ENCODE peak calls at places on chromosomes 13 and 19, in six cellular contexts. Z is Kasumi-1; C is activated CD4-positive, alpha-beta T cell treated with anti-CD3 and anti-CD28 coated beads for 48 hours; K is astrocyte of the spinal cord; D is GM19239; P is type B pancreatic cell. Y is an unnamed sample.

GRCh38 chr13:99185606-99186005 is 15.0 kb upstream of the UBAC2 start:
- DNase-seq in P (no peak), C (no peak), D (no peak), Z (no peak), K (no peak), Y (no peak)

GRCh38 chr19:2616741-2617392 is 85.6 kb downstream of the GNG7 start:
- DNase-seq in K (no peak), C (peak), D (no peak), Z (peak), P (no peak), Y (no peak)

GRCh38 chr13:75430618-75431209 is 51.3 kb downstream of the TBC1D4 start:
- DNase-seq in D (no peak), P (no peak), Z (no peak), K (no peak), C (no peak), Y (no peak)

GRCh38 chr13:98751397-98752110 is 918 bp downstream of the SLC15A1 start:
- DNase-seq in Z (no peak), K (peak), P (no peak), C (no peak), D (no peak), Y (no peak)

GRCh38 chr19:42479736-42480135 is 37.0 kb upstream of the CXCL17 start:
- DNase-seq in D (no peak), Z (no peak), C (no peak), K (no peak), P (no peak), Y (no peak)

GRCh38 chr19:3575260-3575741 is 2.6 kb downstream of the HMG20B start:
- DNase-seq in K (peak), D (no peak), P (no peak), Z (peak), C (peak), Y (no peak)

GRCh38 chr19:49553451-49554271 is 25.9 kb downstream of the RCN3 start:
- DNase-seq in Z (no peak), K (peak), P (no peak), C (peak), D (no peak), Y (no peak)

GRCh38 chr19:27652796-27653195 is 1560.2 kb downstream of the UQCRFS1 start:
- DNase-seq in Z (no peak), C (no peak), D (no peak), K (no peak), P (no peak), Y (no peak)

GRCh38 chr19:11159598-11160001 is 4.0 kb upstream of the SPC24 start:
- DNase-seq in P (no peak), C (no peak), K (no peak), Z (no peak), D (no peak), Y (no peak)

GRCh38 chr13:79455331-79455730 is 25.6 kb upstream of the NDFIP2 start:
- DNase-seq in P (no peak), C (no peak), Z (no peak), K (no peak), D (no peak), Y (no peak)

GRCh38 chr19:40139533-40140287 is 49.0 kb upstream of the ZNF780A start:
- DNase-seq in C (no peak), K (peak), Z (peak), P (no peak), D (no peak), Y (no peak)

GRCh38 chr13:113749507-113749906 is 9.5 kb upstream of the TMEM255B start:
- DNase-seq in C (no peak), Z (no peak), D (no peak), P (no peak), K (no peak), Y (no peak)

GRCh38 chr13:59047546-59047945 is 1116.2 kb downstream of the DIAPH3 start:
- DNase-seq in D (no peak), Z (no peak), C (no peak), K (no peak), P (no peak), Y (no peak)

GRCh38 chr13:46850214-46850613 is 46.6 kb downstream of the HTR2A start:
- DNase-seq in D (no peak), K (no peak), Z (no peak), P (no peak), C (no peak), Y (no peak)

GRCh38 chr13:112626761-112627160 is 38.8 kb upstream of the TUBGCP3 start:
- DNase-seq in D (no peak), K (no peak), Z (no peak), P (no peak), C (no peak), Y (no peak)

GRCh38 chr13:106990594-106990993 is 422.7 kb upstream of the ARGLU1 start:
- DNase-seq in D (no peak), K (no peak), P (no peak), C (no peak), Z (no peak), Y (no peak)

GRCh38 chr19:17312481-17313113 is 3.2 kb downstream of the DDA1 start:
- DNase-seq in Z (no peak), D (no peak), C (no peak), K (no peak), P (no peak), Y (no peak)

GRCh38 chr19:48540110-48540509 is 11.9 kb upstream of the SULT2B1 start:
- DNase-seq in Z (no peak), C (no peak), P (no peak), D (no peak), K (no peak), Y (no peak)

GRCh38 chr19:33747273-33747672 is 49.4 kb upstream of the KCTD15 start:
- DNase-seq in Z (no peak), P (no peak), C (no peak), D (no peak), K (no peak), Y (no peak)

GRCh38 chr19:40565910-40566495 is 10.7 kb upstream of the SHKBP1 start:
- DNase-seq in K (no peak), P (no peak), D (no peak), C (no peak), Z (no peak), Y (no peak)

GRCh38 chr19:50330365-50331078 is 1.3 kb upstream of the KCNC3 start:
- DNase-seq in D (no peak), P (peak), Z (peak), C (peak), K (no peak), Y (peak)

GRCh38 chr13:79491715-79492114 is 10.8 kb downstream of the NDFIP2 start:
- DNase-seq in D (no peak), C (no peak), P (no peak), K (peak), Z (no peak), Y (no peak)

GRCh38 chr13:100707818-100708740 is 33.5 kb upstream of the TMTC4 start:
- DNase-seq in Z (no peak), C (peak), D (no peak), P (no peak), K (peak), Y (no peak)

GRCh38 chr13:32881074-32881791 is 135.0 kb upstream of the KL start:
- DNase-seq in Z (peak), C (no peak), P (peak), D (no peak), K (peak), Y (no peak)

GRCh38 chr13:47816835-47817234 is 184.2 kb downstream of the SUCLA2 start:
- DNase-seq in D (no peak), K (no peak), C (no peak), P (no peak), Z (no peak), Y (no peak)

GRCh38 chr13:50713849-50714248 is 129.6 kb downstream of the DLEU7 start:
- DNase-seq in D (peak), P (no peak), C (peak), Z (peak), K (peak), Y (peak)

GRCh38 chr13:31413531-31413930 is 213.8 kb downstream of the B3GLCT start:
- DNase-seq in D (no peak), Z (no peak), P (no peak), C (no peak), K (no peak), Y (no peak)

GRCh38 chr19:47186337-47187022 is 44.5 kb downstream of the BBC3 start:
- DNase-seq in D (peak), K (no peak), Z (no peak), P (no peak), C (peak), Y (peak)

GRCh38 chr13:21139374-21139773 is 37.0 kb downstream of the SKA3 start:
- DNase-seq in C (no peak), P (no peak), D (no peak), Z (no peak), K (no peak), Y (no peak)

GRCh38 chr19:29552454-29553280 is 26.9 kb downstream of the VSTM2B start:
- DNase-seq in C (no peak), D (no peak), K (no peak), P (no peak), Z (no peak), Y (no peak)

GRCh38 chr13:98396071-98396710 is 180.7 kb downstream of the STK24 start:
- DNase-seq in D (no peak), Z (no peak), C (no peak), K (no peak), P (no peak), Y (no peak)

GRCh38 chr13:32298695-32299094 is 16.5 kb downstream of the ZAR1L start:
- DNase-seq in K (no peak), P (no peak), Z (no peak), C (no peak), D (no peak), Y (no peak)

GRCh38 chr13:43981091-43981490 is 101.4 kb downstream of the LACC1 start:
- DNase-seq in P (no peak), Z (no peak), K (no peak), C (no peak), D (no peak), Y (no peak)

GRCh38 chr13:112573710-112574109 is 14.2 kb downstream of the TUBGCP3 start:
- DNase-seq in C (no peak), Z (no peak), K (no peak), D (no peak), P (no peak), Y (no peak)

GRCh38 chr13:45434556-45435371 is 16.6 kb upstream of the SLC25A30 start:
- DNase-seq in P (no peak), D (no peak), C (no peak), K (no peak), Z (no peak), Y (no peak)

GRCh38 chr13:35787937-35788336 is 311.4 kb upstream of the MAB21L1 start:
- DNase-seq in P (no peak), K (no peak), C (no peak), D (no peak), Z (no peak), Y (no peak)

Y was measured in GM12892.